ENCODE peak calls at places on chromosomes 5 and 9, in seven cellular contexts. K is mammary epithelial cell; B is pulmonary artery endothelial cell; R is NCI-H2029 treated with DMSO at 0.1 percent for 48 hours; U is T follicular helper cell; Y is non-pigmented ciliary epithelial cell; N is stimulated activated naive B cell treated with anti-CD40 and anti-IgM and Interleukin-4, amounts not matched to agents 10 μg/mL and 1 μg/mL and 100 μg/mL, for 72 hours. E is an unnamed sample.

GRCh38 chr9:22986556-22986955 is 539.9 kb downstream of the DMRTA1 start:
- DNase-seq in K (no peak), B (no peak), R (no peak), U (no peak), Y (no peak), N (no peak), E (no peak)

GRCh38 chr9:34684145-34684544 is 6.9 kb downstream of the CCL19 start:
- DNase-seq in K (no peak), B (no peak), R (no peak), U (no peak), Y (no peak), N (no peak), E (no peak)

GRCh38 chr9:100011062-100011681 is 87.6 kb downstream of the ERP44 start:
- DNase-seq in K (peak), B (peak), R (peak), U (peak), Y (peak), N (no peak), E (peak)

GRCh38 chr9:129135476-129135875 is 24.3 kb downstream of the PTPA start:
- DNase-seq in K (no peak), B (no peak), R (no peak), U (no peak), Y (no peak), N (no peak), E (no peak)

GRCh38 chr9:4667681-4668080 is 1.4 kb upstream of the SPATA6L start:
- DNase-seq in K (no peak), B (no peak), R (no peak), U (peak), Y (no peak), N (no peak), E (no peak)

GRCh38 chr9:126516936-126517750 is 96.6 kb upstream of the LMX1B start:
- DNase-seq in K (peak), B (peak), R (no peak), U (no peak), Y (peak), N (peak), E (peak)

GRCh38 chr5:28415791-28416443 is 1377.5 kb upstream of the CDH9 start:
- DNase-seq in K (peak), B (no peak), R (no peak), U (no peak), Y (no peak), N (no peak), E (no peak)

GRCh38 chr5:142944140-142944539 is 174.0 kb downstream of the ARHGAP26 start:
- DNase-seq in K (no peak), B (no peak), R (no peak), U (no peak), Y (no peak), N (no peak), E (no peak)

E was measured in activated gamma-delta T cell treated with Interleukin-2 at 50 U/mL for 16 hours.